ENCODE peak calls at places on chromosomes 2 and 18, in four cellular contexts. P, G, U and F are unnamed samples.

GRCh38 chr2:12317853-12318426 is 398.8 kb upstream of the TRIB2 start:
- DNase-seq in P (no peak), G (peak; percentile 96), U (no peak), F (no peak)

GRCh38 chr2:134124047-134124753 is 129.7 kb upstream of the MGAT5 start:
- DNase-seq in P (no peak), G (no peak), U (no peak), F (no peak)

GRCh38 chr2:44130441-44130840 is 38.2 kb upstream of the PPM1B start:
- DNase-seq in P (no peak), G (no peak), U (no peak), F (no peak)

GRCh38 chr2:142180820-142181533 is 50.2 kb upstream of the LRP1B start:
- DNase-seq in P (no peak), G (peak; percentile 24), U (peak; percentile 70), F (peak; percentile 45)

GRCh38 chr18:74353169-74353775 is 37.6 kb downstream of the C18orf63 start:
- DNase-seq in P (no peak), G (peak; percentile 73), U (peak; percentile 76), F (no peak)

GRCh38 chr2:199382091-199382490 is 75.6 kb downstream of the SATB2 start:
- DNase-seq in P (no peak), G (no peak), U (no peak), F (no peak)

GRCh38 chr2:53317863-53318262 is 449.7 kb upstream of the CHAC2 start:
- DNase-seq in P (no peak), G (no peak), U (no peak), F (no peak)

GRCh38 chr18:68604256-68604655 is 110.7 kb downstream of the TMX3 start:
- DNase-seq in P (no peak), G (no peak), U (no peak), F (no peak)

GRCh38 chr2:236972491-236973379 is 113.0 kb upstream of the COPS8 start:
- DNase-seq in P (no peak), G (peak; percentile 86), U (peak; percentile 45), F (no peak)

GRCh38 chr18:23228102-23229051 is 93.1 kb downstream of the CABLES1 start:
- DNase-seq in P (peak; percentile 56), G (peak; percentile 29), U (no peak), F (no peak)

GRCh38 chr18:5630057-5630765 is 86.4 kb upstream of the EPB41L3 start:
- DNase-seq in P (peak; percentile 18), G (peak; percentile 4), U (peak; percentile 93), F (no peak)

GRCh38 chr2:237540823-237541222 is 25.6 kb upstream of the PRLH start:
- DNase-seq in P (no peak), G (peak; percentile 48), U (no peak), F (no peak)

GRCh38 chr2:235854276-235854675 is 313.9 kb downstream of the GBX2 start:
- DNase-seq in P (no peak), G (peak; percentile 61), U (no peak), F (no peak)

GRCh38 chr2:95352291-95353054 is 50.0 kb upstream of the FAHD2A start:
- DNase-seq in P (no peak), G (no peak), U (no peak), F (no peak)

GRCh38 chr2:238702691-238703415 is 145.0 kb upstream of the TWIST2 start:
- DNase-seq in P (no peak), G (no peak), U (no peak), F (no peak)

GRCh38 chr2:192195548-192196418 is 1.1 kb upstream of the TMEFF2 start:
- DNase-seq in P (peak; percentile 10), G (peak; percentile 19), U (peak; percentile 89), F (no peak)

GRCh38 chr2:77147154-77147553 is 375.0 kb downstream of the LRRTM4 start:
- DNase-seq in P (no peak), G (no peak), U (no peak), F (no peak)

DNA sequence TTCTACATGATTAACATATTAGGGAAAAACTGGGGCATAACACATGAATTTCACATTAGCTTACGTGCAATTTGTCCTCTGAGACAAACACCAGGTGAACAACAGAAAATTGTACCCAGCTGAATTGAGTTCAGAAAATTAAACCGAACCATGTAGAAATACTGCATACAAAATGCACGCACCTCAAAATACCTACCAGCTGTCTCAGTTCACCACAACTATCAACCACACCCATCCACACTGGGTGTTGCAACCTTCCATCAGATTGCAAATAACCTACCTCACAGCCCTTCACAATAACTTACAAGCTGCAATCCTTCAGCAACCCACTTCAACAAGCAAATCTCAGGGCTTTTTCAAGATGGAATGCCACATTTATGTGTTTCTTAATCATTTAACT is 55.9 kb downstream of the UNC50 start:
- DNase-seq in P (no peak), G (peak; percentile 81), U (no peak), F (no peak)
- H3K4me3 ChIP-seq in P (no peak overlapping the region), G (no peak overlapping the region), U (no peak overlapping the region), F (no peak overlapping the region)

DNA sequence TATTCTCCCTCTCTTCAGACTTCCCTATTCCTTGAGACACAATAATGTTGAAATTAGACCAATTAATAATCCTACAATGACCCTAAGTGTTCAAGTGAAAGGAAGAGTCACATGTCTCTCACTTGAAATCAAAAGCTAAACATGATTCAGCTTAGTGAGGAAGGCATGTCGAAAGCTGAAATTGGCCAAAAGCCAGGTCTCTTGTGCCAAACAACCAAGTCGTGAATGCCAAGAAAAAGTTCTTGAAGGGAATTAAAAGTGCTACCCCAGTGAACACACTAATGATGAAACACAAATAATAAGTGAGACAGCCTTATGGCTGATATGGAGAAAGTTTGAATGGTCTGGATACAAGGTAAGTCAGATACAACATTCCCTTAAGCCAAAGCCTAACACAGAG is 115.4 kb downstream of the PXDN start:
- DNase-seq in P (no peak), G (peak; percentile 71), U (no peak), F (no peak)
- H3K36me3 ChIP-seq in P (no peaks in the 10 kb centered on the region), G (peaks cover 29% of the 10 kb centered on the region), U (peaks cover 5% of the 10 kb centered on the region), F (peaks cover 5% of the 10 kb centered on the region)

DNA sequence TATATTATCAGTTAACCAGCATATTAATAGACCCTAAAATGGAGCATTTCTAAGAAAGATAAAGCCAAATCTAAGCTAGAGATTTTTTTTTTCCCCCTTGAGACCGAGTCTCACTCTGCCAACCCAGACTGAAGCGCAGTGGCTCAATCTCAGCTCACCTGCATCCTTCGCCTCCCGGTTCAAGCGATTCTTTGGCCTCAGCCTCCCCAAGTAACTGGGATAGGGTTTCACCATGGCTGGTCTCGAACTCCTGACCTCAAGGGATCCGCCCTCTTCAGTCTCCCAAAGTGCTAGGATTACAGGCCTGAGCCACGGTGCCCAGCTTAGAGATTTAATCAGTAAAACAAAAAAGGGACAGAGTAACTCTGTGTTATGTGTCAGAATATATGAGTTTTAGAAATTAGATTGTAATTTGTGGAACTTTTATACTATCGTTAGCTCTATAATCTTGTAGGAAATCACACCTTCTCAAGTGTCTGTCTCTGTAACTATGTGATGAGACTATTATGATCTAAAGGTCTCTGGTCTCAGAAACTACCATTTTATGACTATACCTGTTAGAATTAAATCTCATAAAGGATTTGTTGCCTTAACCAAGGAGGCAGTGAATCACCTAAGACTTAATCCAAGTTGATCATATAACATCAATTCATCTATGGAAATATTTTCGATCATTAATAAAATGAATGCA is 34.0 kb downstream of the YWHAQ start:
- DNase-seq in P (peak; percentile 22), G (no peak), U (no peak), F (no peak)
- H3K4me3 ChIP-seq in P (peak overlapping the region; percentile 37), G (no peak overlapping the region), U (no peak overlapping the region), F (no peak overlapping the region)

GRCh38 chr2:10620481-10620880 is 69.3 kb downstream of the NOL10 start:
- DNase-seq in P (peak; percentile 6), G (peak; percentile 26), U (no peak), F (no peak)
- H3K36me3 ChIP-seq in P (peaks cover 2% of the 10 kb centered on the region), G (peaks cover 6% of the 10 kb centered on the region), U (no peaks in the 10 kb centered on the region), F (peaks cover 3% of the 10 kb centered on the region)

DNA sequence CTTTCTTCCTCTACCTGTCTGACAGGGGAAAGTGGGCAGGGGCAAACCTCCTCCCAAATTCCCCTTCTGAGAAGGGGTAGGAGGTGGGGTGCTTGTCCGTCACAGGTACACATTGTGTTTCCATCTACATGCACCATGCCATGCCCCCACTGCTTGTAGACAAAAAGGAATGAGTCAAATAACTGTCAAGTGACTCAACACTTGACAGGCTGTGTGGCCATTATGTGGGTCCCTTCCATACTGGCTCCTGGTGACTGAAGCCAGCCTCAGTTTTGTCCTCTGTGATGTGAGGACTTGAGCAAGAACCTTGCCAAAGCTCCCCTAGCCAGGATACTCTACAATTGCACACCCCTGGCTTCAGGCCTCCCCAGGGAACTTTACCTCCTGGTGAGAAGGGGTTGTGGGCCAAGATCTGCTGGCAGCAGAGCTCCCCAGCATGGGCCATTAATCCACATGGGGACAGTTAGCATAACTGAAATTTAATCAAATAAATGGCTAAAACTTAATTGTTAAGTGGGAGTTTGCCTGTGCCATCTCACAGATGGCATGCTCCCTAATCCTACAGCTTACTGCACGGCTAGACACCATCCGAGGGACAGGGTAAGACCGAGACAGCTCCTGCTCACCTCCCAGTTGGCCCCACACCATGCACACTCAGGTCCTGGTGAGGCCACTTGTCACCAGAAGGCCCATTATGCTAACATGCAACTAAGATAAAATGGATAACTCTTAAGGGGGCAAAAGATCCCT is 140.2 kb downstream of the BCL11A start:
- DNase-seq in P (no peak), G (no peak), U (no peak), F (no peak)
- H3K4me3 ChIP-seq in P (no peak overlapping the region), G (no peak overlapping the region), U (no peak overlapping the region), F (no peak overlapping the region)

DNA sequence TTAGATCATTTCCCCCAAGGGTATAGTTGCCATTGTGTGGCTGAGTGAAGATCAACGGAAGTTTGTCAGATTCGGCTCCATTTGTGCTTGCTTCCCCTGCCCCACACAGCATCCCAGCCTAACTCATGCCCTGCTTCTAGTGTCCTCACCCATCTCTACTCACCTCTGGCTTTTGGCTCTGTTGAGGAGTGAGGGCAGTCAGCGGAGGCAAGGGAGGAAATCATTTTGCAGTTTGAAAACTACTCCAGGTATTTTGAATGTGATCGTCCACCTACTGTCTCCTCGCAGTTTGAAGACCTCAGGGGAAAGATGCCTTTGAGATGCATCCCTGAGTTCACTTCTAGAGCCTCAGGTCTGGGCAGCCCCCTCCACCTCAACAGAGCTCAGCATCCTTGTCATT is 116.3 kb downstream of the FEZ2 start:
- DNase-seq in P (no peak), G (no peak), U (no peak), F (no peak)
- H3K36me3 ChIP-seq in P (no peaks in the 10 kb centered on the region), G (peaks cover 67% of the 10 kb centered on the region), U (no peaks in the 10 kb centered on the region), F (peaks cover 23% of the 10 kb centered on the region)

GRCh38 chr2:218585541-218585940 is 16.9 kb downstream of the CNOT9 start:
- DNase-seq in P (no peak), G (no peak), U (no peak), F (no peak)
- H3K4me3 ChIP-seq in P (no peak overlapping the region), G (no peak overlapping the region), U (no peak overlapping the region), F (no peak overlapping the region)

GRCh38 chr2:127283275-127283674 is 10.7 kb downstream of the ERCC3 start:
- DNase-seq in P (no peak), G (no peak), U (no peak), F (no peak)
- H3K36me3 ChIP-seq in P (peaks cover 37% of the 10 kb centered on the region), G (peaks cover 64% of the 10 kb centered on the region), U (peaks cover 22% of the 10 kb centered on the region), F (peaks cover 44% of the 10 kb centered on the region)

DNA sequence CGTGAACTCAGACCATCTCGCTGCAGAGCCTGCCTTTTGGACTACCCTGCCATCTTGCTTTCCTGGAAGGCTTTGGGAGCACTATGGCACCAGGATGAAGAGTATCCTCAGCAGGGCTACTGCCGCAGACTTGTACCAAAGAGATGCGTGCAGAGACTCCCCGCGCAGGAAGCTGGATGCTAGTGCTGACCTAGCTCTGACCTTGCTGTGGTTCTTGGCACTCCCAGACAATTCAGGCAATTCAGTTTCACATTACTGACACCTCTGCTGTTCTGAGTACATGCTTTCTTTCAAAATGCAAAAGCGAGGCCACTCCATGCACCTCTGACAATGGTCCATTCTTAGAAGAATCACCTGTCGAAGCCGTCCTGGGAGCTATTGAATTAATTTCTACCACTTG is 251.5 kb upstream of the MEX3C start:
- DNase-seq in P (no peak), G (no peak), U (no peak), F (no peak)
- H3K4me3 ChIP-seq in P (no peak overlapping the region), G (no peak overlapping the region), U (no peak overlapping the region), F (no peak overlapping the region)

GRCh38 chr2:54666741-54667639 is 56.5 kb upstream of the EML6 start:
- DNase-seq in P (no peak), G (no peak), U (no peak), F (no peak)
- H3K36me3 ChIP-seq in P (peaks cover 43% of the 10 kb centered on the region), G (peaks cover 78% of the 10 kb centered on the region), U (no peaks in the 10 kb centered on the region), F (peaks cover 38% of the 10 kb centered on the region)